ENCODE peak calls at places on chromosomes 7 and 10, in eight cellular contexts. One of them, this sample, is unnamed.
A peak's percentile ranks its signal among the peaks of the same experiment; 100 is the strongest.

GRCh38 chr10:28875535-28876208 is 198.4 kb downstream of the BAMBI start:
- DNase-seq in A549: peak; percentile 24
- DNase-seq in uterus: no peak
- DNase-seq in K562: no peak
- DNase-seq in left lung: no peak
- DNase-seq in naive thymus-derived CD4-positive, alpha-beta T cell: no peak
- DNase-seq in H9: peak; percentile 54
- DNase-seq in ovary: no peak
- DNase-seq in this sample: no peak

GRCh38 chr7:28328161-28328560 is 84.2 kb upstream of the CREB5 start:
- DNase-seq in ovary: no peak
- DNase-seq in A549: no peak
- DNase-seq in naive thymus-derived CD4-positive, alpha-beta T cell: peak; percentile 31
- DNase-seq in H9: no peak
- DNase-seq in left lung: no peak
- DNase-seq in uterus: no peak
- DNase-seq in K562: no peak
- DNase-seq in this sample: no peak

GRCh38 chr10:102550636-102551210 is 47.0 kb downstream of the SUFU start:
- DNase-seq in ovary: peak; percentile 3
- DNase-seq in H9: no peak
- DNase-seq in left lung: no peak
- DNase-seq in uterus: no peak
- DNase-seq in A549: no peak
- DNase-seq in naive thymus-derived CD4-positive, alpha-beta T cell: no peak
- DNase-seq in K562: no peak
- DNase-seq in this sample: no peak

GRCh38 chr10:14879801-14880193 is 1.1 kb downstream of the SUV39H2 start:
- DNase-seq in uterus: no peak
- DNase-seq in left lung: no peak
- DNase-seq in A549: no peak
- DNase-seq in ovary: no peak
- DNase-seq in naive thymus-derived CD4-positive, alpha-beta T cell: peak; percentile 33
- DNase-seq in H9: no peak
- DNase-seq in K562: no peak
- DNase-seq in this sample: no peak

GRCh38 chr7:17297243-17297642 is 1.2 kb upstream of the AHR start:
- DNase-seq in left lung: no peak
- DNase-seq in naive thymus-derived CD4-positive, alpha-beta T cell: peak; percentile 13
- DNase-seq in uterus: no peak
- DNase-seq in K562: no peak
- DNase-seq in ovary: no peak
- DNase-seq in H9: no peak
- DNase-seq in A549: no peak
- DNase-seq in this sample: no peak

GRCh38 chr7:25860206-25860881 is 291.7 kb upstream of the NFE2L3 start:
- DNase-seq in left lung: no peak
- DNase-seq in K562: peak; percentile 52
- DNase-seq in uterus: no peak
- DNase-seq in naive thymus-derived CD4-positive, alpha-beta T cell: no peak
- DNase-seq in ovary: no peak
- DNase-seq in A549: no peak
- DNase-seq in H9: peak; percentile 72
- DNase-seq in this sample: no peak

GRCh38 chr10:7626283-7626682 is 40.5 kb downstream of the ITIH5 start:
- DNase-seq in H9: no peak
- DNase-seq in A549: no peak
- DNase-seq in left lung: no peak
- DNase-seq in ovary: peak; percentile 47
- DNase-seq in naive thymus-derived CD4-positive, alpha-beta T cell: no peak
- DNase-seq in K562: no peak
- DNase-seq in uterus: peak; percentile 36
- DNase-seq in this sample: no peak

GRCh38 chr10:125264752-125265578 is 104.6 kb upstream of the CTBP2 start:
- DNase-seq in ovary: no peak
- DNase-seq in uterus: no peak
- DNase-seq in K562: no peak
- DNase-seq in naive thymus-derived CD4-positive, alpha-beta T cell: no peak
- DNase-seq in left lung: no peak
- DNase-seq in H9: no peak
- DNase-seq in A549: no peak
- DNase-seq in this sample: no peak

GRCh38 chr10:104315486-104315921 is 22.8 kb downstream of the ITPRIP start:
- DNase-seq in uterus: no peak
- DNase-seq in naive thymus-derived CD4-positive, alpha-beta T cell: no peak
- DNase-seq in K562: no peak
- DNase-seq in ovary: no peak
- DNase-seq in A549: no peak
- DNase-seq in H9: no peak
- DNase-seq in left lung: no peak
- DNase-seq in this sample: no peak

GRCh38 chr10:49625411-49625810 is 11.6 kb downstream of the CHAT start:
- DNase-seq in A549: no peak
- DNase-seq in H9: peak; percentile 8
- DNase-seq in K562: no peak
- DNase-seq in naive thymus-derived CD4-positive, alpha-beta T cell: no peak
- DNase-seq in ovary: peak; percentile 18
- DNase-seq in uterus: no peak
- DNase-seq in left lung: no peak
- DNase-seq in this sample: no peak

GRCh38 chr10:21396889-21397288 is 128.6 kb downstream of the SKIDA1 start:
- DNase-seq in ovary: no peak
- DNase-seq in naive thymus-derived CD4-positive, alpha-beta T cell: no peak
- DNase-seq in uterus: no peak
- DNase-seq in H9: no peak
- DNase-seq in left lung: no peak
- DNase-seq in A549: no peak
- DNase-seq in K562: no peak
- DNase-seq in this sample: no peak

GRCh38 chr10:60521974-60522405 is 132.3 kb upstream of the ANK3 start:
- DNase-seq in naive thymus-derived CD4-positive, alpha-beta T cell: no peak
- DNase-seq in H9: peak; percentile 48
- DNase-seq in A549: no peak
- DNase-seq in ovary: no peak
- DNase-seq in uterus: no peak
- DNase-seq in K562: no peak
- DNase-seq in left lung: no peak
- DNase-seq in this sample: peak; percentile 37

GRCh38 chr10:132987671-132988571 is 45.6 kb upstream of the CFAP46 start:
- DNase-seq in A549: no peak
- DNase-seq in ovary: no peak
- DNase-seq in K562: no peak
- DNase-seq in naive thymus-derived CD4-positive, alpha-beta T cell: no peak
- DNase-seq in left lung: no peak
- DNase-seq in H9: no peak
- DNase-seq in uterus: no peak
- DNase-seq in this sample: no peak

GRCh38 chr10:24042884-24043283 is 166.1 kb upstream of the KIAA1217 start:
- DNase-seq in naive thymus-derived CD4-positive, alpha-beta T cell: no peak
- DNase-seq in uterus: no peak
- DNase-seq in left lung: no peak
- DNase-seq in A549: no peak
- DNase-seq in K562: no peak
- DNase-seq in ovary: no peak
- DNase-seq in H9: no peak
- DNase-seq in this sample: no peak

GRCh38 chr10:125828311-125828710 is 5.0 kb downstream of the BCCIP start:
- DNase-seq in uterus: no peak
- DNase-seq in naive thymus-derived CD4-positive, alpha-beta T cell: no peak
- DNase-seq in A549: no peak
- DNase-seq in K562: no peak
- DNase-seq in left lung: no peak
- DNase-seq in ovary: no peak
- DNase-seq in H9: no peak
- DNase-seq in this sample: no peak

GRCh38 chr7:66666313-66666952 is 37.8 kb downstream of the KCTD7 start:
- DNase-seq in left lung: no peak
- DNase-seq in H9: no peak
- DNase-seq in A549: no peak
- DNase-seq in ovary: no peak
- DNase-seq in K562: no peak
- DNase-seq in uterus: no peak
- DNase-seq in naive thymus-derived CD4-positive, alpha-beta T cell: no peak
- DNase-seq in this sample: no peak
- H3K27ac ChIP-seq in left lung: no peak overlapping the region
- H3K27ac ChIP-seq in H9: no peak overlapping the region
- H3K27ac ChIP-seq in A549: no peak overlapping the region
- H3K27ac ChIP-seq in ovary: no peak overlapping the region
- H3K27ac ChIP-seq in K562: no peak overlapping the region
- H3K27ac ChIP-seq in uterus: no peak overlapping the region
- H3K27ac ChIP-seq in naive thymus-derived CD4-positive, alpha-beta T cell: no peak overlapping the region
- H3K27ac ChIP-seq in this sample: no peak overlapping the region

GRCh38 chr10:34861293-34862004 is 46.4 kb upstream of the PARD3 start:
- DNase-seq in ovary: peak; percentile 68
- DNase-seq in H9: no peak
- DNase-seq in K562: no peak
- DNase-seq in naive thymus-derived CD4-positive, alpha-beta T cell: no peak
- DNase-seq in left lung: peak; percentile 61
- DNase-seq in uterus: peak; percentile 26
- DNase-seq in A549: peak; percentile 84
- DNase-seq in this sample: no peak

GRCh38 chr10:34859170-34859569 is 44.1 kb upstream of the PARD3 start:
- DNase-seq in left lung: no peak
- DNase-seq in K562: no peak
- DNase-seq in naive thymus-derived CD4-positive, alpha-beta T cell: no peak
- DNase-seq in uterus: no peak
- DNase-seq in ovary: no peak
- DNase-seq in H9: no peak
- DNase-seq in A549: no peak
- DNase-seq in this sample: no peak

GRCh38 chr10:34866848-34867247 is 51.8 kb upstream of the PARD3 start:
- DNase-seq in H9: peak; percentile 50
- DNase-seq in A549: no peak
- DNase-seq in ovary: no peak
- DNase-seq in uterus: no peak
- DNase-seq in naive thymus-derived CD4-positive, alpha-beta T cell: no peak
- DNase-seq in K562: no peak
- DNase-seq in left lung: no peak
- DNase-seq in this sample: no peak

GRCh38 chr10:34864156-34865075 is 49.3 kb upstream of the PARD3 start:
- DNase-seq in A549: no peak
- DNase-seq in K562: no peak
- DNase-seq in naive thymus-derived CD4-positive, alpha-beta T cell: no peak
- DNase-seq in uterus: no peak
- DNase-seq in H9: no peak
- DNase-seq in left lung: no peak
- DNase-seq in ovary: no peak
- DNase-seq in this sample: no peak

GRCh38 chr10:34862892-34863291 is 47.8 kb upstream of the PARD3 start:
- DNase-seq in left lung: no peak
- DNase-seq in naive thymus-derived CD4-positive, alpha-beta T cell: no peak
- DNase-seq in uterus: no peak
- DNase-seq in ovary: no peak
- DNase-seq in A549: peak; percentile 42
- DNase-seq in H9: no peak
- DNase-seq in K562: no peak
- DNase-seq in this sample: no peak
- H3K4me1 ChIP-seq in left lung: no peaks in the 10 kb centered on the region
- H3K4me1 ChIP-seq in naive thymus-derived CD4-positive, alpha-beta T cell: no peaks in the 10 kb centered on the region
- H3K4me1 ChIP-seq in uterus: no peaks in the 10 kb centered on the region
- H3K4me1 ChIP-seq in ovary: peaks cover 21% of the 10 kb centered on the region
- H3K4me1 ChIP-seq in A549: peaks cover 46% of the 10 kb centered on the region
- H3K4me1 ChIP-seq in H9: no peaks in the 10 kb centered on the region
- H3K4me1 ChIP-seq in K562: no peaks in the 10 kb centered on the region
- H3K4me1 ChIP-seq in this sample: no peaks in the 10 kb centered on the region

GRCh38 chr7:36944843-36945242 is 220.5 kb upstream of the AOAH start:
- DNase-seq in H9: no peak
- DNase-seq in A549: no peak
- DNase-seq in naive thymus-derived CD4-positive, alpha-beta T cell: no peak
- DNase-seq in ovary: no peak
- DNase-seq in uterus: no peak
- DNase-seq in left lung: no peak
- DNase-seq in K562: no peak
- DNase-seq in this sample: no peak

GRCh38 chr7:36943591-36944430 is 219.5 kb upstream of the AOAH start:
- DNase-seq in H9: no peak
- DNase-seq in ovary: no peak
- DNase-seq in A549: no peak
- DNase-seq in left lung: no peak
- DNase-seq in K562: no peak
- DNase-seq in uterus: no peak
- DNase-seq in naive thymus-derived CD4-positive, alpha-beta T cell: no peak
- DNase-seq in this sample: no peak

GRCh38 chr7:36949711-36950600 is 225.7 kb upstream of the AOAH start:
- DNase-seq in K562: no peak
- DNase-seq in A549: peak; percentile 23
- DNase-seq in naive thymus-derived CD4-positive, alpha-beta T cell: no peak
- DNase-seq in left lung: peak; percentile 40
- DNase-seq in H9: no peak
- DNase-seq in ovary: no peak
- DNase-seq in uterus: no peak
- DNase-seq in this sample: no peak

GRCh38 chr7:36945612-36946400 is 221.5 kb upstream of the AOAH start:
- DNase-seq in A549: no peak
- DNase-seq in uterus: no peak
- DNase-seq in H9: no peak
- DNase-seq in naive thymus-derived CD4-positive, alpha-beta T cell: no peak
- DNase-seq in ovary: no peak
- DNase-seq in left lung: no peak
- DNase-seq in K562: no peak
- DNase-seq in this sample: peak; percentile 26

DNA sequence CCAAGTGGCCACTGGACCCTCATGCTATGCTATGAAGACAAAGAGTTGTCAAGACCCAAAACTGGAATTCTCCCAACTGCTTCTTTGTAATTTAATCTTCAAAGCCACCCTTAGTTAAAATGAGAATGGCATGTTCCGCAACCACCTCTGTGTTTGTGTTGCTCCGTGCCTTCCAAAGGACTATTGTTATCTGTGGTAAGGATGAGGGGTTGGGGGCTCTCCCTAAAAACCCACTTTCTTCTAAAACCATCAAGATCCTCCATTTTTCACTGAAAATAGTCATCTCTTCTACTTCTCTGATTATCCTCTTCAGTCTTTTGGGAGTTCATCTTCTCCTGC is 222.1 kb upstream of the AOAH start:
- DNase-seq in left lung: no peak
- DNase-seq in A549: no peak
- DNase-seq in ovary: no peak
- DNase-seq in H9: no peak
- DNase-seq in K562: no peak
- DNase-seq in uterus: no peak
- DNase-seq in naive thymus-derived CD4-positive, alpha-beta T cell: no peak
- DNase-seq in this sample: no peak
- H3K27ac ChIP-seq in left lung: no peak overlapping the region
- H3K27ac ChIP-seq in A549: no peak overlapping the region
- H3K27ac ChIP-seq in ovary: no peak overlapping the region
- H3K27ac ChIP-seq in H9: no peak overlapping the region
- H3K27ac ChIP-seq in K562: no peak overlapping the region
- H3K27ac ChIP-seq in uterus: no peak overlapping the region
- H3K27ac ChIP-seq in naive thymus-derived CD4-positive, alpha-beta T cell: no peak overlapping the region
- H3K27ac ChIP-seq in this sample: no peak overlapping the region

DNA sequence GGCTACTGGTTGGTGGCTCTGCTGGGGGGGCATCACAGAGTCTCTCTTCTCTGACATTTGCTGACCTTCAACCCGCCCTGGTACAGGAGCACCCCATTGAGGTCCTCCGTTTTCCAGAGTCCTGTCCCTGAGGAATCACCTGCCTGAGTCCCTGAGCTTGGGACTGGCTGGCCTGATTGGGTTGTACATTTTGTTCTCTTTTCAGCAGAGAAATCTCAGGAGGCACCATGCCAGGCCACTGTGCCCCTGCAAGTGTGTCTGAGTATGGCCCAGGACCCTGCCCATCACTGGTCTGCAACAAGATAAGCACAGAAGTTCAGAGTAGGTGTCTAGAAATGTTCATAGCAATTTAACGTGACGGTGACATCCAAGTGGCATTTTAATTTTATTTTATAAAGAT is 131.2 kb downstream of the CUX1 start:
- DNase-seq in K562: no peak
- DNase-seq in naive thymus-derived CD4-positive, alpha-beta T cell: no peak
- DNase-seq in left lung: no peak
- DNase-seq in A549: no peak
- DNase-seq in uterus: no peak
- DNase-seq in H9: no peak
- DNase-seq in ovary: peak; percentile 55
- DNase-seq in this sample: no peak
- H3K4me1 ChIP-seq in K562: peaks cover 15% of the 10 kb centered on the region
- H3K4me1 ChIP-seq in naive thymus-derived CD4-positive, alpha-beta T cell: no peaks in the 10 kb centered on the region
- H3K4me1 ChIP-seq in left lung: peaks cover 53% of the 10 kb centered on the region
- H3K4me1 ChIP-seq in A549: peaks cover 51% of the 10 kb centered on the region
- H3K4me1 ChIP-seq in uterus: peaks cover 19% of the 10 kb centered on the region
- H3K4me1 ChIP-seq in H9: peaks cover 2% of the 10 kb centered on the region
- H3K4me1 ChIP-seq in ovary: peaks cover 6% of the 10 kb centered on the region
- H3K4me1 ChIP-seq in this sample: peaks cover 39% of the 10 kb centered on the region